ENCODE peak calls at places on chromosomes 7 and 10, in seven cellular contexts. N is tibial artery, I is left lung, F is lower lobe of right lung, M is Peyer's patch, Y is small intestine, H is A549. Q is an unnamed sample.

GRCh38 chr7:50803359-50804337 is 21.0 kb upstream of the GRB10 start:
- DNase-seq in M (no peak), F (no peak), I (no peak), Y (no peak), H (peak; percentile 63), N (no peak), Q (no peak)

GRCh38 chr10:47331954-47332353 is 9.7 kb downstream of the GDF2 start:
- DNase-seq in I (no peak), N (peak; percentile 50), M (no peak), F (no peak), Y (no peak), H (no peak), Q (no peak)

GRCh38 chr7:122864838-122865237 is 21.4 kb downstream of the CADPS2 start:
- DNase-seq in I (no peak), M (no peak), H (no peak), N (no peak), Y (no peak), F (no peak), Q (no peak)

GRCh38 chr10:49608925-49609282 is 1.2 kb upstream of the SLC18A3 start:
- DNase-seq in M (no peak), H (no peak), I (no peak), F (no peak), Y (no peak), N (peak; percentile 57), Q (no peak)

GRCh38 chr10:127971101-127971946 is 64.4 kb downstream of the PTPRE start:
- DNase-seq in H (no peak), I (no peak), M (no peak), F (no peak), Y (no peak), N (no peak), Q (no peak)

GRCh38 chr7:34675749-34676374 is 17.8 kb downstream of the NPSR1 start:
- DNase-seq in M (no peak), Y (no peak), I (no peak), H (peak; percentile 32), F (no peak), N (no peak), Q (no peak)

GRCh38 chr7:5421626-5422323 is 1.9 kb downstream of the TNRC18 start:
- DNase-seq in M (no peak), I (peak; percentile 65), N (peak; percentile 90), H (peak; percentile 72), F (peak; percentile 74), Y (peak; percentile 78), Q (no peak)

GRCh38 chr10:73110345-73110849 is at the start of gene NUDT13:
- DNase-seq in M (peak; percentile 59), N (peak; percentile 85), I (peak; percentile 71), Y (peak; percentile 82), H (peak; percentile 84), F (peak; percentile 59), Q (peak; percentile 36)

GRCh38 chr7:16770657-16771329 is 17.2 kb downstream of the TSPAN13 start:
- DNase-seq in M (no peak), F (no peak), H (no peak), Y (no peak), I (no peak), N (no peak), Q (no peak)

GRCh38 chr7:85997515-85997914 is 646.2 kb upstream of the GRM3 start:
- DNase-seq in F (no peak), N (no peak), I (no peak), Y (no peak), H (no peak), M (no peak), Q (no peak)

GRCh38 chr10:11742779-11743298 is 657 bp downstream of the ECHDC3 start:
- DNase-seq in M (no peak), Y (peak; percentile 12), I (no peak), H (no peak), F (peak; percentile 61), N (no peak), Q (no peak)

GRCh38 chr10:101285519-101286070 is 56.3 kb upstream of the LBX1 start:
- DNase-seq in I (no peak), N (no peak), H (no peak), F (no peak), Y (no peak), M (no peak), Q (no peak)

GRCh38 chr10:46283945-46284285 is 2.9 kb upstream of the ANTXRL start:
- DNase-seq in M (peak; percentile 17), N (no peak), I (no peak), F (no peak), H (no peak), Y (no peak), Q (no peak)

GRCh38 chr10:46283217-46283944 is 3.4 kb upstream of the ANTXRL start:
- DNase-seq in N (no peak), I (no peak), H (no peak), Y (no peak), M (peak; percentile 13), F (no peak), Q (no peak)

GRCh38 chr10:46285300-46285699 is 1.5 kb upstream of the ANTXRL start:
- DNase-seq in H (no peak), Y (no peak), N (no peak), M (no peak), I (no peak), F (no peak), Q (no peak)

GRCh38 chr10:46285966-46286620 is 704 bp upstream of the ANTXRL start:
- DNase-seq in N (peak; percentile 23), I (no peak), M (no peak), H (no peak), F (no peak), Y (no peak), Q (no peak)

DNA sequence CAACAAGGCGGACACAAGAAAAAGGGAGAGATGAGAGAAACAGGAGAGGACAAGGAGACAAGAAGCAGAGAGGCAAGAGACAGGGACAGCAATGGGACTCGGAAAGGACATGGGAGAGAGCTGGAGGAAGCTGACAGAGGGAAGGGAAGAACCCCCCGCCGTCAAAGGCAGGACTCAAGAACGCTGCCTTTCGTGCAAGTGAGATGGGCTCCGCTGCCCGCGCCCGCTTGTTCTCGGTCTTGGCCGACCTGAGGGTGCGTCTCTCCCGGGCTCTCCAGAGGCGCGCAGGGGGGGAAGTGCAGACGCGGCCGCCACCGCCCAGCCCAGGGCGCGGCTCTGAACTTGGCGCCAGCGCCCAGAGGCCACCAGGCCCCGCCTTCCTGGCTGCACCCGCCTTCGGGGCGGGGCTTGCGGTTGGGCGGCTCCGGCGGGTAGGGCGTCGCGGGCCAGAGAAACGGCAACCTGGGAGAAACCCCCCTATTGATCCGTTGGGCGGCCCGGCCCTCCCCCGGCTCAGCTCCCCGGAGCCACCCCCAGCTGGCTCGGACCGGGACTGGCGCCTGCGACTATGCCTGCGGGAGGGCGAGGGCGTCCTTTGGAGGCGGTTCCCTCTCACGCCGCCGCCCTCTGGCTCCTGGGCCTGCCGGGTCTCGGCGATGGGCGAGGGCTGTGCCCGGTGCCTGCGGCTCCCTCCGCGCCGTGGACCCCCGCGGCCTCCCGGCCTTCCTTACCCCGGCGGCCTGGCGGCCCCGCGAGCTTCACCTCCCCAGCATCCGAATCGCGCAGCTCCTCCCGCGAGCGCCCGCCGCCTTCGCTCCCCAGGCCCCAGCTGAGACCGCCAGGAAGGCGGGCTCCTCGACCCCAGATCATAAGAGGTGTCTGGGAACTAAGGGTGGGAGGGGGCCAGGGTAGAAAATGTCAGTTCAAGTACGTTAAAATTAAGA is 2.2 kb upstream of the ANTXRL start:
- DNase-seq in M (peak; percentile 84), I (peak; percentile 88), H (peak; percentile 89), F (peak; percentile 91), N (peak; percentile 93), Y (peak; percentile 92), Q (peak; percentile 75)
- H3K27ac ChIP-seq in M (peak overlapping the region; percentile 64), I (peak overlapping the region; percentile 91), H (peak overlapping the region; percentile 97), F (peak overlapping the region; percentile 81), N (peak overlapping the region; percentile 80), Y (no peak overlapping the region), Q (peak overlapping the region; percentile 35)

GRCh38 chr7:3154881-3155494 is 111.3 kb upstream of the CARD11 start:
- DNase-seq in M (peak; percentile 62), I (no peak), Y (peak; percentile 58), F (no peak), H (peak; percentile 53), N (no peak), Q (peak; percentile 40)
- H3K9me3 ChIP-seq in M (no peaks in the 10 kb centered on the region), I (no peaks in the 10 kb centered on the region), Y (no peaks in the 10 kb centered on the region), F (no peaks in the 10 kb centered on the region), H (no peaks in the 10 kb centered on the region), N (no peaks in the 10 kb centered on the region), Q (no peaks in the 10 kb centered on the region)

GRCh38 chr7:128837521-128837921 is 7.3 kb downstream of the FLNC start:
- DNase-seq in F (no peak), H (no peak), N (no peak), Y (no peak), I (no peak), M (no peak), Q (no peak)

GRCh38 chr7:128838109-128838779 is 8.0 kb downstream of the FLNC start:
- DNase-seq in N (no peak), F (peak; percentile 39), H (no peak), I (no peak), Y (no peak), M (no peak), Q (no peak)

GRCh38 chr7:128839751-128840177 is 9.6 kb downstream of the FLNC start:
- DNase-seq in F (peak; percentile 38), H (no peak), M (no peak), I (no peak), Y (no peak), N (no peak), Q (no peak)

GRCh38 chr7:128840326-128841170 is 10.3 kb downstream of the FLNC start:
- DNase-seq in F (no peak), N (no peak), M (no peak), Y (no peak), I (no peak), H (no peak), Q (no peak)

DNA sequence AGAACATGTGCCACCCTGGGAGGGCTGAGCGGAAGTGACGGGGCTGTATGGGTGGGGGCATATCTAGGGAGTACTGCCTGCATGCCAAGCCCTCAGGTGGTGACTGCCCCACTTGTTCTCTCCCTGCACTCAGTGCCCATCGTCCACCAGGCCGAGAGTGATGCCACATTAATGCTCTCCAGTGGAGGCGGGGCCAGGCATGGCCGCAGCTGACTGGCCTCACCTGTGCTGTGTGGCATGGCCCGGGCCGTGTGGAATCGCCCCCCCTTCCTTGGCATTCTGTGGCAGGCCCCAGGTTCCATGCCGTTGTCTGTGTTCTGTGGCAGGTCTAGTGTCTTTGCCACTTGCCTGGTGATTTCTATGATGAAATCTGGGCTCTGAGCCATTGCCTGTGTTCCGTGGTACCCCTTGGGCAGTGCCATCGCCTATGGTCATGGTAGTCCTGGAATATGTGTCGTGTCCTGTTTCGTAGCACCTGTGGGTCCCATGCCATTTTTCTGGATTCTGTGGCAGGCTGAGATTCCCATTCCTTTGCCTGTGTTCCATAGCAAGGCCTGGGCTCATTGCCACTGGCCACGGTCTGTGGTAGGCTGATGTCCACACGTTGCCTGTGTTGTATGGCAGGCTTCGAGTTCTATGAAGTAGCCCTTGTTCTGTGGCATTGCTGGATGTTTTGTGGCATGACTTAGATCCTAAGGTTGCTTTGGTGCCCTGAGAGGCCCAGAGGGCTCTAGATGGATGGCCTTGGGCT is 8.9 kb downstream of the FLNC start:
- DNase-seq in M (no peak), H (no peak), Y (no peak), I (no peak), N (no peak), F (no peak), Q (no peak)
- H3K27ac ChIP-seq in M (no peak overlapping the region), H (no peak overlapping the region), Y (no peak overlapping the region), I (no peak overlapping the region), N (no peak overlapping the region), F (no peak overlapping the region), Q (no peak overlapping the region)

DNA sequence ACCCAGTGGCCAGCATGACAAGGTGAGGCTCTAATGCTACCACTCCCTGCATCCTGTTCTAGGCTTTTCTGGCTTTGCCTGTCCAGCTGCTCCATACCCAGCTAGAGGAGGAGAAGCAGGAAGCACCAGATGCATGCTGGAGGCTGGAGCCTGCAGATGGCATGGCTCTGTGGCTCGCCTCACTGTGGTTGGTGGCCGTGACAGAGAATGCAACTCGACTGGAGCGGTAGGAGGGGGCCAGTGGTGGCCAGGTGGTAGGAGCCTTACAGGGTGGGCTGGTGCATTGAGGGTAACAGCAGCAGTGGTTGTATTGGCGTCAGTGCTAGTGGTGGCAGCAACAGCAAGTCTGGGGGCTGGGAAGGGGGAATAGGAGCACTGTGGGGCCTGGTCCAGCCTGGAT is 128.6 kb downstream of the ZNF248 start:
- DNase-seq in N (no peak), H (no peak), Y (no peak), M (no peak), F (no peak), I (no peak), Q (no peak)
- H3K9me3 ChIP-seq in N (no peaks in the 10 kb centered on the region), H (no peaks in the 10 kb centered on the region), Y (peaks cover 4% of the 10 kb centered on the region), M (no peaks in the 10 kb centered on the region), F (no peaks in the 10 kb centered on the region), I (peaks cover 16% of the 10 kb centered on the region), Q (no peaks in the 10 kb centered on the region)

Q was measured in CD4-positive, alpha-beta T cell.